ENCODE peak calls at places on chromosomes 4 and X, in seven cellular contexts. E is IMR-90, N is body of pancreas, T is lower lobe of right lung, J is mammary epithelial cell, B is MM.1S, I is spleen. S is an unnamed sample.

GRCh38 chr4:147884536-147884935 is 152.6 kb downstream of the ARHGAP10 start:
- DNase-seq in E (no peak), N (no peak), T (no peak), J (no peak), B (no peak), I (no peak), S (no peak)

GRCh38 chr4:127304356-127304755 is 328.4 kb upstream of the INTU start:
- DNase-seq in E (peak; percentile 24), N (peak; percentile 8), T (no peak), J (no peak), B (no peak), I (no peak), S (no peak)

GRCh38 chr4:160835789-160836188 is 1328.0 kb downstream of the FSTL5 start:
- DNase-seq in E (no peak), N (peak; percentile 10), T (no peak), J (peak; percentile 25), B (no peak), I (no peak), S (peak; percentile 49)

GRCh38 chr4:19478791-19479190 is 772.9 kb upstream of the SLIT2 start:
- DNase-seq in E (peak; percentile 81), N (no peak), T (no peak), J (no peak), B (no peak), I (no peak), S (no peak)

GRCh38 chr4:127870688-127871087 is 10.0 kb upstream of the PLK4 start:
- DNase-seq in E (peak; percentile 89), N (no peak), T (no peak), J (peak; percentile 73), B (no peak), I (no peak), S (peak; percentile 38)

GRCh38 chr4:7014815-7015214 is 28.4 kb upstream of the TADA2B start:
- DNase-seq in E (no peak), N (no peak), T (no peak), J (no peak), B (no peak), I (peak; percentile 54), S (no peak)

GRCh38 chr4:36054750-36055467 is 189.4 kb downstream of the ARAP2 start:
- DNase-seq in E (no peak), N (no peak), T (no peak), J (peak; percentile 27), B (no peak), I (no peak), S (no peak)

GRCh38 chr4:3250438-3250955 is 1.5 kb downstream of the MSANTD1 start:
- DNase-seq in E (no peak), N (peak; percentile 31), T (peak; percentile 79), J (no peak), B (no peak), I (peak; percentile 64), S (no peak)

GRCh38 chr4:186193851-186194250 is 2.5 kb downstream of the CYP4V2 start:
- DNase-seq in E (no peak), N (no peak), T (no peak), J (no peak), B (no peak), I (no peak), S (no peak)

GRCh38 chrX:15942307-15942706 is 87.7 kb upstream of the AP1S2 start:
- DNase-seq in E (no peak), N (no peak), T (no peak), J (no peak), B (no peak), I (no peak), S (no peak)

GRCh38 chr4:164572877-164573279 is 181.1 kb upstream of the SMIM31 start:
- DNase-seq in E (no peak), N (no peak), T (no peak), J (peak; percentile 78), B (no peak), I (no peak), S (peak; percentile 14)

GRCh38 chr4:75924309-75924708 is 16.5 kb downstream of the NAAA start:
- DNase-seq in E (no peak), N (no peak), T (no peak), J (no peak), B (no peak), I (no peak), S (no peak)
- H3K4me3 ChIP-seq in E (no peak overlapping the region), N (no peak overlapping the region), T (no peak overlapping the region), J (no peak overlapping the region), B (no peak overlapping the region), I (no peak overlapping the region), S (no peak overlapping the region)

GRCh38 chr4:153530996-153531375 is 64.8 kb downstream of the TMEM131L start:
- DNase-seq in E (no peak), N (no peak), T (no peak), J (no peak), B (no peak), I (no peak), S (no peak)
- TF ChIP-seq CTCF in E (peak; percentile 4), N (peak; percentile 20), T (no peak), J (no peak), B (no peak), I (no peak), S (no peak)

GRCh38 chrX:629230-630006 is 1.2 kb upstream of the SHOX start:
- DNase-seq in E (no peak), N (no peak), T (no peak), J (no peak), B (no peak), I (peak; percentile 18), S (no peak)

GRCh38 chrX:626745-627509 is 3.7 kb upstream of the SHOX start:
- DNase-seq in E (no peak), N (no peak), T (no peak), J (no peak), B (no peak), I (peak; percentile 36), S (no peak)

GRCh38 chrX:627510-627964 is 3.1 kb upstream of the SHOX start:
- DNase-seq in E (no peak), N (no peak), T (no peak), J (no peak), B (no peak), I (peak; percentile 34), S (no peak)

GRCh38 chrX:630007-630921 is at the start of gene SHOX:
- DNase-seq in E (no peak), N (no peak), T (no peak), J (no peak), B (no peak), I (peak; percentile 38), S (no peak)

GRCh38 chrX:627995-628394 is 2.6 kb upstream of the SHOX start:
- DNase-seq in E (no peak), N (no peak), T (no peak), J (no peak), B (no peak), I (no peak), S (no peak)
- H3K27me3 ChIP-seq in E (peaks cover 12% of the 10 kb centered on the region), N (no peaks in the 10 kb centered on the region), T (peaks cover 63% of the 10 kb centered on the region), J (peaks cover 39% of the 10 kb centered on the region), B (peaks cover 5% of the 10 kb centered on the region), I (peaks cover 63% of the 10 kb centered on the region), S (peaks cover 60% of the 10 kb centered on the region)

GRCh38 chr4:175807596-175807995 is 4.5 kb downstream of the GPM6A start:
- DNase-seq in E (no peak), N (no peak), T (no peak), J (no peak), B (no peak), I (no peak), S (no peak)
- H3K4me3 ChIP-seq in E (no peak overlapping the region), N (no peak overlapping the region), T (no peak overlapping the region), J (no peak overlapping the region), B (no peak overlapping the region), I (no peak overlapping the region), S (no peak overlapping the region)

DNA sequence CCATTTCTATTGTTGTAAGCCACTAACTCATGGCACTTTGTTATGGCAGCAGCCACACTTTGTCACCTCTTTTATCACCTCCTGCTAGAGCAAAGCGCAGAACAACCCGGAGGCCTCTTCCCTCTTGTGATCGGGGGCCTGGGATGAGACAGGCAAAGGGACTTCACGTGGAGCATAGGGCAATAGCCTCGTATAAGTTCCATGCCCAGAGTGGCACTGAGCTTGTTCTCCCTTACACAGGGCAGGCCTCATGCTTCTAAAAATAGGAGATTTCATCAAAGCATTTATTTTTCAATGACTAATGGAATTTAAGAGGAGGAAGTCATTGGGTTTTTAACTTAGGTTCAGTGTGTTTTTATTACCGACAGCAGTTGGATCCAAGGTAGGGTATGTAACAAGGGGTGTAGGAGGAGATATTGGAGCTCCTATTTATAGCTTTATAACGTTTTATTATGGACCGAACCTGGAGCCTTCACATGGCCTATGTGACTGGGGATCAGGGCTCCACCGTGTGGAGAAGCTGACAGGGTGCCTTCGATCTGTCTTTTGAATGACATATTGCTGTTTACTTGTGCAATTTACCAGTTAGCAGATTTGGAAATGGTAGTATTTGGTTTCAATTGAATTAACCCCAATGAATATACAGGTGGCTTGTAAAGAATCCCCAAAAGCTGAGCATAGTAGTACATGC is 93.8 kb downstream of the SLC2A9 start:
- DNase-seq in E (no peak), N (no peak), T (no peak), J (no peak), B (no peak), I (no peak), S (no peak)
- TF ChIP-seq CTCF in E (no peak), N (no peak), T (no peak), J (no peak), B (no peak), I (no peak), S (no peak)